ENCODE peak calls at places on chromosomes 4 and X, in four cellular contexts. C is globus pallidus, M is GM20000, D is pons. A is an unnamed sample.
A peak's percentile ranks its signal among the peaks of the same experiment; 100 is the strongest.

GRCh38 chrX:124211312-124211942 is 121.0 kb upstream of the TEX13D start:
- DNase-seq in C (peak; percentile 32), M (peak; percentile 32), D (peak; percentile 65), A (no peak)

GRCh38 chrX:119015407-119016242 is 41.2 kb downstream of the LONRF3 start:
- DNase-seq in C (no peak), M (peak; percentile 22), D (no peak), A (peak; percentile 90)

GRCh38 chrX:109472939-109473713 is 8.8 kb downstream of the GUCY2F start:
- DNase-seq in C (no peak), M (peak; percentile 9), D (no peak), A (no peak)

GRCh38 chrX:95063554-95063953 is 1389.5 kb downstream of the FAM133A start:
- DNase-seq in C (no peak), M (no peak), D (no peak), A (no peak)

GRCh38 chr4:7275067-7275466 is 82.7 kb downstream of the SORCS2 start:
- DNase-seq in C (no peak), M (no peak), D (no peak), A (no peak)

GRCh38 chr4:13483142-13484044 is 747 bp downstream of the RAB28 start:
- DNase-seq in C (peak; percentile 55), M (no peak), D (peak; percentile 58), A (peak; percentile 29)

GRCh38 chr4:169243808-169244207 is 26.9 kb downstream of the SH3RF1 start:
- DNase-seq in C (no peak), M (no peak), D (no peak), A (no peak)

GRCh38 chr4:98232202-98232601 is 29.0 kb upstream of the RAP1GDS1 start:
- DNase-seq in C (no peak), M (no peak), D (no peak), A (no peak)

GRCh38 chr4:78645853-78646757 is 94.5 kb downstream of the ANXA3 start:
- DNase-seq in C (peak; percentile 78), M (no peak), D (peak; percentile 88), A (peak; percentile 85)

GRCh38 chrX:154463611-154464220 is 5.6 kb downstream of the PLXNA3 start:
- DNase-seq in C (no peak), M (no peak), D (no peak), A (no peak)

GRCh38 chrX:1034717-1035116 is 177.7 kb downstream of the CRLF2 start:
- DNase-seq in C (no peak), M (no peak), D (no peak), A (no peak)

GRCh38 chr4:34953145-34953799 is 1291.0 kb downstream of the ARAP2 start:
- DNase-seq in C (no peak), M (no peak), D (no peak), A (no peak)

GRCh38 chr4:5631352-5632042 is 76.9 kb downstream of the EVC2 start:
- DNase-seq in C (no peak), M (no peak), D (no peak), A (no peak)

GRCh38 chr4:72701987-72702819 is 133.2 kb upstream of the ADAMTS3 start:
- DNase-seq in C (peak; percentile 34), M (peak; percentile 30), D (peak; percentile 72), A (no peak)

GRCh38 chrX:72021975-72022374 is 109.7 kb downstream of the RTL5 start:
- DNase-seq in C (no peak), M (peak; percentile 13), D (no peak), A (no peak)

GRCh38 chr4:188819243-188819642 is 680.0 kb downstream of the TRIML1 start:
- DNase-seq in C (no peak), M (no peak), D (no peak), A (no peak)

GRCh38 chrX:134753185-134754008 is 95.1 kb upstream of the PLAC1 start:
- DNase-seq in C (no peak), M (no peak), D (no peak), A (no peak)

GRCh38 chrX:48508400-48509244 is at the start of gene PORCN:
- DNase-seq in C (peak; percentile 73), M (peak; percentile 92), D (peak; percentile 55), A (no peak)

GRCh38 chrX:53000447-53001208 is 42.3 kb upstream of the FAM156A start:
- DNase-seq in C (no peak), M (no peak), D (no peak), A (no peak)

GRCh38 chrX:118847676-118848075 is 24.1 kb downstream of the ZCCHC12 start:
- DNase-seq in C (peak; percentile 63), M (peak; percentile 45), D (peak; percentile 74), A (peak; percentile 20)

GRCh38 chr4:84750260-84750955 is 167.5 kb downstream of the CDS1 start:
- DNase-seq in C (peak; percentile 76), M (peak; percentile 40), D (peak; percentile 76), A (peak; percentile 20)

GRCh38 chr4:6605605-6606004 is 30.6 kb downstream of the MAN2B2 start:
- DNase-seq in C (no peak), M (no peak), D (no peak), A (no peak)

GRCh38 chr4:102959503-102959902 is 60.0 kb downstream of the SLC9B1 start:
- DNase-seq in C (peak; percentile 1), M (no peak), D (no peak), A (no peak)

GRCh38 chr4:26647523-26648224 is 63.8 kb downstream of the TBC1D19 start:
- DNase-seq in C (no peak), M (no peak), D (no peak), A (no peak)

A was measured in pulmonary artery endothelial cell.